ENCODE peak calls at places on chromosomes 11 and 22, in eight cellular contexts. One of them, this sample, is unnamed.

GRCh38 chr11:115500547-115501503 is 3.4 kb downstream of the CADM1 start:
- DNase-seq in SW 1271: no peak
- DNase-seq in PC-3: no peak
- DNase-seq in ovary: no peak
- DNase-seq in SK-MEL-5: peak
- DNase-seq in activated naive CD4-positive, alpha-beta T cell treated with anti-CD3 and anti-CD28 coated beads, Interleukin-2, amount 10 ng/mL, durations not matched to agents 7 days and 5 days: no peak
- DNase-seq in NCI-H748 treated with DMSO at 0.1 percent for 48 hours: peak
- DNase-seq in RWPE1: no peak
- DNase-seq in this sample: no peak

GRCh38 chr11:46625406-46625805 is 8.1 kb downstream of the ATG13 start:
- DNase-seq in SW 1271: no peak
- DNase-seq in activated naive CD4-positive, alpha-beta T cell treated with anti-CD3 and anti-CD28 coated beads, Interleukin-2, amount 10 ng/mL, durations not matched to agents 7 days and 5 days: no peak
- DNase-seq in RWPE1: no peak
- DNase-seq in SK-MEL-5: no peak
- DNase-seq in PC-3: peak
- DNase-seq in NCI-H748 treated with DMSO at 0.1 percent for 48 hours: no peak
- DNase-seq in ovary: no peak
- DNase-seq in this sample: no peak

GRCh38 chr22:44164031-44164430 is 16.7 kb upstream of the PARVG start:
- DNase-seq in SK-MEL-5: no peak
- DNase-seq in SW 1271: no peak
- DNase-seq in NCI-H748 treated with DMSO at 0.1 percent for 48 hours: no peak
- DNase-seq in activated naive CD4-positive, alpha-beta T cell treated with anti-CD3 and anti-CD28 coated beads, Interleukin-2, amount 10 ng/mL, durations not matched to agents 7 days and 5 days: no peak
- DNase-seq in ovary: no peak
- DNase-seq in RWPE1: no peak
- DNase-seq in PC-3: no peak
- DNase-seq in this sample: no peak

GRCh38 chr11:29093416-29093815 is 923.4 kb downstream of the KCNA4 start:
- DNase-seq in SK-MEL-5: no peak
- DNase-seq in SW 1271: peak
- DNase-seq in ovary: no peak
- DNase-seq in activated naive CD4-positive, alpha-beta T cell treated with anti-CD3 and anti-CD28 coated beads, Interleukin-2, amount 10 ng/mL, durations not matched to agents 7 days and 5 days: no peak
- DNase-seq in NCI-H748 treated with DMSO at 0.1 percent for 48 hours: no peak
- DNase-seq in PC-3: peak
- DNase-seq in RWPE1: peak
- DNase-seq in this sample: no peak

GRCh38 chr11:107359701-107360100 is 97.9 kb downstream of the CWF19L2 start:
- DNase-seq in activated naive CD4-positive, alpha-beta T cell treated with anti-CD3 and anti-CD28 coated beads, Interleukin-2, amount 10 ng/mL, durations not matched to agents 7 days and 5 days: no peak
- DNase-seq in SW 1271: no peak
- DNase-seq in RWPE1: no peak
- DNase-seq in ovary: no peak
- DNase-seq in NCI-H748 treated with DMSO at 0.1 percent for 48 hours: no peak
- DNase-seq in PC-3: peak
- DNase-seq in SK-MEL-5: no peak
- DNase-seq in this sample: no peak

GRCh38 chr11:26704249-26704648 is 17.6 kb downstream of the SLC5A12 start:
- DNase-seq in SW 1271: no peak
- DNase-seq in SK-MEL-5: no peak
- DNase-seq in activated naive CD4-positive, alpha-beta T cell treated with anti-CD3 and anti-CD28 coated beads, Interleukin-2, amount 10 ng/mL, durations not matched to agents 7 days and 5 days: no peak
- DNase-seq in NCI-H748 treated with DMSO at 0.1 percent for 48 hours: no peak
- DNase-seq in ovary: no peak
- DNase-seq in PC-3: no peak
- DNase-seq in RWPE1: no peak
- DNase-seq in this sample: no peak

GRCh38 chr22:29632672-29633071 is 29.2 kb downstream of the NF2 start:
- DNase-seq in SW 1271: no peak
- DNase-seq in activated naive CD4-positive, alpha-beta T cell treated with anti-CD3 and anti-CD28 coated beads, Interleukin-2, amount 10 ng/mL, durations not matched to agents 7 days and 5 days: no peak
- DNase-seq in NCI-H748 treated with DMSO at 0.1 percent for 48 hours: no peak
- DNase-seq in PC-3: no peak
- DNase-seq in ovary: no peak
- DNase-seq in RWPE1: no peak
- DNase-seq in SK-MEL-5: no peak
- DNase-seq in this sample: no peak

GRCh38 chr11:113272281-113272680 is 42.1 kb upstream of the TTC12 start:
- DNase-seq in PC-3: no peak
- DNase-seq in NCI-H748 treated with DMSO at 0.1 percent for 48 hours: no peak
- DNase-seq in SW 1271: no peak
- DNase-seq in SK-MEL-5: no peak
- DNase-seq in ovary: no peak
- DNase-seq in activated naive CD4-positive, alpha-beta T cell treated with anti-CD3 and anti-CD28 coated beads, Interleukin-2, amount 10 ng/mL, durations not matched to agents 7 days and 5 days: no peak
- DNase-seq in RWPE1: no peak
- DNase-seq in this sample: no peak

GRCh38 chr11:67060111-67060522 is 3.5 kb downstream of the RHOD start:
- DNase-seq in SK-MEL-5: no peak
- DNase-seq in activated naive CD4-positive, alpha-beta T cell treated with anti-CD3 and anti-CD28 coated beads, Interleukin-2, amount 10 ng/mL, durations not matched to agents 7 days and 5 days: no peak
- DNase-seq in RWPE1: peak
- DNase-seq in NCI-H748 treated with DMSO at 0.1 percent for 48 hours: no peak
- DNase-seq in ovary: no peak
- DNase-seq in PC-3: peak
- DNase-seq in SW 1271: no peak
- DNase-seq in this sample: no peak

GRCh38 chr22:36773935-36774334 is 2.0 kb downstream of the IFT27 start:
- DNase-seq in SW 1271: peak
- DNase-seq in activated naive CD4-positive, alpha-beta T cell treated with anti-CD3 and anti-CD28 coated beads, Interleukin-2, amount 10 ng/mL, durations not matched to agents 7 days and 5 days: peak
- DNase-seq in PC-3: peak
- DNase-seq in NCI-H748 treated with DMSO at 0.1 percent for 48 hours: no peak
- DNase-seq in ovary: no peak
- DNase-seq in RWPE1: no peak
- DNase-seq in SK-MEL-5: peak
- DNase-seq in this sample: no peak

GRCh38 chr11:128415539-128415938 is 171.8 kb downstream of the ETS1 start:
- DNase-seq in RWPE1: no peak
- DNase-seq in SK-MEL-5: no peak
- DNase-seq in NCI-H748 treated with DMSO at 0.1 percent for 48 hours: no peak
- DNase-seq in SW 1271: no peak
- DNase-seq in PC-3: no peak
- DNase-seq in ovary: no peak
- DNase-seq in activated naive CD4-positive, alpha-beta T cell treated with anti-CD3 and anti-CD28 coated beads, Interleukin-2, amount 10 ng/mL, durations not matched to agents 7 days and 5 days: no peak
- DNase-seq in this sample: no peak

GRCh38 chr11:34499719-34500505 is 13.7 kb downstream of the ELF5 start:
- DNase-seq in activated naive CD4-positive, alpha-beta T cell treated with anti-CD3 and anti-CD28 coated beads, Interleukin-2, amount 10 ng/mL, durations not matched to agents 7 days and 5 days: no peak
- DNase-seq in SW 1271: no peak
- DNase-seq in ovary: no peak
- DNase-seq in RWPE1: no peak
- DNase-seq in NCI-H748 treated with DMSO at 0.1 percent for 48 hours: no peak
- DNase-seq in SK-MEL-5: peak
- DNase-seq in PC-3: no peak
- DNase-seq in this sample: no peak

GRCh38 chr11:79200398-79201070 is 240.3 kb downstream of the TENM4 start:
- DNase-seq in NCI-H748 treated with DMSO at 0.1 percent for 48 hours: no peak
- DNase-seq in RWPE1: no peak
- DNase-seq in SK-MEL-5: no peak
- DNase-seq in activated naive CD4-positive, alpha-beta T cell treated with anti-CD3 and anti-CD28 coated beads, Interleukin-2, amount 10 ng/mL, durations not matched to agents 7 days and 5 days: no peak
- DNase-seq in PC-3: no peak
- DNase-seq in ovary: no peak
- DNase-seq in SW 1271: no peak
- DNase-seq in this sample: no peak

GRCh38 chr22:25030636-25031035 is 78.1 kb downstream of the KIAA1671 start:
- DNase-seq in NCI-H748 treated with DMSO at 0.1 percent for 48 hours: no peak
- DNase-seq in ovary: no peak
- DNase-seq in RWPE1: no peak
- DNase-seq in SW 1271: no peak
- DNase-seq in SK-MEL-5: no peak
- DNase-seq in activated naive CD4-positive, alpha-beta T cell treated with anti-CD3 and anti-CD28 coated beads, Interleukin-2, amount 10 ng/mL, durations not matched to agents 7 days and 5 days: no peak
- DNase-seq in PC-3: no peak
- DNase-seq in this sample: no peak

GRCh38 chr22:33597274-33597985 is 322.8 kb downstream of the LARGE1 start:
- DNase-seq in ovary: no peak
- DNase-seq in SK-MEL-5: no peak
- DNase-seq in SW 1271: no peak
- DNase-seq in PC-3: no peak
- DNase-seq in NCI-H748 treated with DMSO at 0.1 percent for 48 hours: no peak
- DNase-seq in RWPE1: no peak
- DNase-seq in activated naive CD4-positive, alpha-beta T cell treated with anti-CD3 and anti-CD28 coated beads, Interleukin-2, amount 10 ng/mL, durations not matched to agents 7 days and 5 days: no peak
- DNase-seq in this sample: no peak

GRCh38 chr11:44767421-44767820 is 40.7 kb downstream of the TSPAN18 start:
- DNase-seq in activated naive CD4-positive, alpha-beta T cell treated with anti-CD3 and anti-CD28 coated beads, Interleukin-2, amount 10 ng/mL, durations not matched to agents 7 days and 5 days: no peak
- DNase-seq in PC-3: no peak
- DNase-seq in ovary: no peak
- DNase-seq in NCI-H748 treated with DMSO at 0.1 percent for 48 hours: no peak
- DNase-seq in SK-MEL-5: no peak
- DNase-seq in RWPE1: no peak
- DNase-seq in SW 1271: no peak
- DNase-seq in this sample: no peak

GRCh38 chr22:23849009-23850006 is 8.4 kb upstream of the SLC2A11 start:
- DNase-seq in activated naive CD4-positive, alpha-beta T cell treated with anti-CD3 and anti-CD28 coated beads, Interleukin-2, amount 10 ng/mL, durations not matched to agents 7 days and 5 days: peak
- DNase-seq in PC-3: peak
- DNase-seq in SW 1271: peak
- DNase-seq in SK-MEL-5: peak
- DNase-seq in NCI-H748 treated with DMSO at 0.1 percent for 48 hours: peak
- DNase-seq in ovary: peak
- DNase-seq in RWPE1: peak
- DNase-seq in this sample: no peak

GRCh38 chr11:125165111-125165663 is 636 bp downstream of the PKNOX2 start:
- DNase-seq in ovary: peak
- DNase-seq in activated naive CD4-positive, alpha-beta T cell treated with anti-CD3 and anti-CD28 coated beads, Interleukin-2, amount 10 ng/mL, durations not matched to agents 7 days and 5 days: no peak
- DNase-seq in SK-MEL-5: no peak
- DNase-seq in NCI-H748 treated with DMSO at 0.1 percent for 48 hours: no peak
- DNase-seq in RWPE1: peak
- DNase-seq in PC-3: peak
- DNase-seq in SW 1271: no peak
- DNase-seq in this sample: no peak

GRCh38 chr22:20567993-20568417 is 60.6 kb downstream of the MED15 start:
- DNase-seq in activated naive CD4-positive, alpha-beta T cell treated with anti-CD3 and anti-CD28 coated beads, Interleukin-2, amount 10 ng/mL, durations not matched to agents 7 days and 5 days: no peak
- DNase-seq in SW 1271: peak
- DNase-seq in SK-MEL-5: peak
- DNase-seq in RWPE1: no peak
- DNase-seq in NCI-H748 treated with DMSO at 0.1 percent for 48 hours: no peak
- DNase-seq in ovary: no peak
- DNase-seq in PC-3: peak
- DNase-seq in this sample: no peak

GRCh38 chr22:18968011-18968749 is 32.1 kb upstream of the PRODH start:
- DNase-seq in NCI-H748 treated with DMSO at 0.1 percent for 48 hours: no peak
- DNase-seq in activated naive CD4-positive, alpha-beta T cell treated with anti-CD3 and anti-CD28 coated beads, Interleukin-2, amount 10 ng/mL, durations not matched to agents 7 days and 5 days: peak
- DNase-seq in RWPE1: no peak
- DNase-seq in SW 1271: no peak
- DNase-seq in SK-MEL-5: no peak
- DNase-seq in ovary: no peak
- DNase-seq in PC-3: peak
- DNase-seq in this sample: no peak

GRCh38 chr22:29129644-29130201 is 56.9 kb downstream of the KREMEN1 start:
- DNase-seq in RWPE1: no peak
- DNase-seq in activated naive CD4-positive, alpha-beta T cell treated with anti-CD3 and anti-CD28 coated beads, Interleukin-2, amount 10 ng/mL, durations not matched to agents 7 days and 5 days: no peak
- DNase-seq in PC-3: no peak
- DNase-seq in SK-MEL-5: no peak
- DNase-seq in NCI-H748 treated with DMSO at 0.1 percent for 48 hours: no peak
- DNase-seq in SW 1271: no peak
- DNase-seq in ovary: no peak
- DNase-seq in this sample: no peak

GRCh38 chr22:38258895-38259294 is 13.9 kb downstream of the TMEM184B start:
- DNase-seq in activated naive CD4-positive, alpha-beta T cell treated with anti-CD3 and anti-CD28 coated beads, Interleukin-2, amount 10 ng/mL, durations not matched to agents 7 days and 5 days: no peak
- DNase-seq in SW 1271: no peak
- DNase-seq in PC-3: no peak
- DNase-seq in RWPE1: no peak
- DNase-seq in ovary: peak
- DNase-seq in SK-MEL-5: no peak
- DNase-seq in NCI-H748 treated with DMSO at 0.1 percent for 48 hours: no peak
- DNase-seq in this sample: no peak

GRCh38 chr22:48352086-48352911 is 1475.4 kb downstream of the BRD1 start:
- DNase-seq in ovary: no peak
- DNase-seq in activated naive CD4-positive, alpha-beta T cell treated with anti-CD3 and anti-CD28 coated beads, Interleukin-2, amount 10 ng/mL, durations not matched to agents 7 days and 5 days: no peak
- DNase-seq in NCI-H748 treated with DMSO at 0.1 percent for 48 hours: no peak
- DNase-seq in RWPE1: no peak
- DNase-seq in PC-3: no peak
- DNase-seq in SW 1271: no peak
- DNase-seq in SK-MEL-5: no peak
- DNase-seq in this sample: no peak

GRCh38 chr11:92667446-92668165 is 301.8 kb upstream of the MTNR1B start:
- DNase-seq in SW 1271: no peak
- DNase-seq in RWPE1: no peak
- DNase-seq in activated naive CD4-positive, alpha-beta T cell treated with anti-CD3 and anti-CD28 coated beads, Interleukin-2, amount 10 ng/mL, durations not matched to agents 7 days and 5 days: no peak
- DNase-seq in ovary: no peak
- DNase-seq in NCI-H748 treated with DMSO at 0.1 percent for 48 hours: peak
- DNase-seq in PC-3: no peak
- DNase-seq in SK-MEL-5: no peak
- DNase-seq in this sample: no peak

GRCh38 chr22:49825436-49825835 is 2.2 kb downstream of the BRD1 start:
- DNase-seq in ovary: no peak
- DNase-seq in RWPE1: no peak
- DNase-seq in PC-3: peak
- DNase-seq in activated naive CD4-positive, alpha-beta T cell treated with anti-CD3 and anti-CD28 coated beads, Interleukin-2, amount 10 ng/mL, durations not matched to agents 7 days and 5 days: no peak
- DNase-seq in NCI-H748 treated with DMSO at 0.1 percent for 48 hours: no peak
- DNase-seq in SK-MEL-5: no peak
- DNase-seq in SW 1271: peak
- DNase-seq in this sample: no peak

GRCh38 chr11:75280227-75280671 is 39.7 kb downstream of the TPBGL start:
- DNase-seq in RWPE1: peak
- DNase-seq in PC-3: peak
- DNase-seq in activated naive CD4-positive, alpha-beta T cell treated with anti-CD3 and anti-CD28 coated beads, Interleukin-2, amount 10 ng/mL, durations not matched to agents 7 days and 5 days: peak
- DNase-seq in NCI-H748 treated with DMSO at 0.1 percent for 48 hours: peak
- DNase-seq in SK-MEL-5: peak
- DNase-seq in SW 1271: peak
- DNase-seq in ovary: peak
- DNase-seq in this sample: peak

GRCh38 chr22:42446151-42446550 is 13.9 kb upstream of the NFAM1 start:
- DNase-seq in PC-3: no peak
- DNase-seq in RWPE1: no peak
- DNase-seq in NCI-H748 treated with DMSO at 0.1 percent for 48 hours: no peak
- DNase-seq in ovary: no peak
- DNase-seq in activated naive CD4-positive, alpha-beta T cell treated with anti-CD3 and anti-CD28 coated beads, Interleukin-2, amount 10 ng/mL, durations not matched to agents 7 days and 5 days: no peak
- DNase-seq in SW 1271: no peak
- DNase-seq in SK-MEL-5: no peak
- DNase-seq in this sample: no peak

This sample was measured in keratinocyte.